ENCODE peak calls at places on chromosomes 16 and 17, in nine cellular contexts. D, F, Q, A, N, Y, G, E and V are unnamed samples.

GRCh38 chr16:86334062-86334461 is 176.3 kb upstream of the FOXF1 start:
- DNase-seq in D (no peak), Q (no peak), N (no peak), Y (no peak), A (no peak), F (no peak), E (no peak), G (no peak), V (no peak)

GRCh38 chr16:87160218-87160617 is 157.0 kb downstream of the C16orf95 start:
- DNase-seq in E (no peak), Y (peak), F (no peak), A (no peak), G (peak), Q (no peak), D (no peak), N (peak), V (no peak)

GRCh38 chr16:29816694-29817441 is 916 bp downstream of the PAGR1 start:
- DNase-seq in A (no peak), G (peak), Q (no peak), N (peak), F (peak), Y (peak), D (peak), E (peak), V (no peak)

GRCh38 chr17:79792371-79792871 is 4.5 kb downstream of the CBX8 start:
- DNase-seq in Y (no peak), F (no peak), N (no peak), Q (no peak), G (no peak), A (no peak), D (no peak), E (no peak), V (no peak)

GRCh38 chr17:66966529-66967418 is 2.3 kb downstream of the CACNG4 start:
- DNase-seq in G (no peak), N (no peak), Y (no peak), D (no peak), E (no peak), Q (no peak), A (no peak), F (no peak), V (no peak)

GRCh38 chr17:66945451-66945850 is 19.1 kb upstream of the CACNG4 start:
- DNase-seq in Q (no peak), G (no peak), F (no peak), Y (peak), A (no peak), N (peak), D (no peak), E (no peak), V (no peak)

GRCh38 chr16:84383106-84383505 is 14.8 kb downstream of the ATP2C2 start:
- DNase-seq in D (no peak), F (no peak), E (no peak), Q (no peak), G (no peak), N (no peak), A (no peak), Y (no peak), V (no peak)

GRCh38 chr17:31061678-31062077 is 33.1 kb upstream of the NF1 start:
- DNase-seq in G (no peak), E (no peak), Q (no peak), N (no peak), D (no peak), A (no peak), Y (no peak), F (no peak), V (no peak)

GRCh38 chr17:36940313-36941264 is 3.3 kb downstream of the LHX1 start:
- DNase-seq in A (no peak), Q (no peak), Y (no peak), E (no peak), N (no peak), F (no peak), D (no peak), G (no peak), V (no peak)

GRCh38 chr17:73628642-73629552 is 15.3 kb downstream of the SDK2 start:
- DNase-seq in Y (no peak), N (no peak), F (no peak), G (no peak), A (no peak), Q (no peak), D (no peak), E (no peak), V (no peak)

GRCh38 chr17:42682400-42683384 is at the start of gene CNTNAP1:
- DNase-seq in E (peak), A (no peak), D (no peak), N (peak), F (peak), Q (no peak), Y (peak), G (peak), V (no peak)

GRCh38 chr17:37240381-37240780 is 135.4 kb upstream of the C17orf78 start:
- DNase-seq in D (no peak), Q (no peak), G (no peak), N (no peak), E (no peak), F (no peak), A (no peak), Y (no peak), V (no peak)

GRCh38 chr17:27256225-27257030 is 37.5 kb upstream of the WSB1 start:
- DNase-seq in Q (no peak), G (peak), F (no peak), N (peak), D (no peak), A (peak), E (no peak), Y (peak), V (no peak)

GRCh38 chr16:87328846-87329245 is 11.7 kb upstream of the C16orf95 start:
- DNase-seq in N (no peak), F (no peak), Q (no peak), E (no peak), D (no peak), G (no peak), A (no peak), Y (no peak), V (no peak)

GRCh38 chr17:39576187-39576586 is 31.5 kb downstream of the NEUROD2 start:
- DNase-seq in G (peak), F (no peak), A (no peak), N (no peak), Q (no peak), E (no peak), D (no peak), Y (peak), V (no peak)

GRCh38 chr17:72699566-72699965 is 392.9 kb downstream of the SLC39A11 start:
- DNase-seq in A (no peak), G (peak), Y (peak), E (no peak), D (no peak), F (no peak), N (no peak), Q (no peak), V (no peak)

GRCh38 chr17:67605259-67605912 is 112.3 kb upstream of the NOL11 start:
- DNase-seq in N (peak), G (peak), A (peak), Y (peak), D (no peak), E (no peak), Q (no peak), F (peak), V (no peak)

GRCh38 chr17:8953152-8953885 is 12.2 kb downstream of the PIK3R5 start:
- DNase-seq in D (no peak), Y (no peak), N (no peak), Q (no peak), F (no peak), E (no peak), A (no peak), G (no peak), V (no peak)

GRCh38 chr17:35086931-35087573 is 23.5 kb upstream of the RFFL start:
- DNase-seq in E (no peak), G (peak), F (no peak), Q (no peak), A (no peak), N (no peak), Y (no peak), D (no peak), V (no peak)
- H3K4me3 ChIP-seq in E (no peak), G (no peak), F (no peak), Q (peak), A (no peak), N (peak), Y (no peak), D (peak), V (peak)

GRCh38 chr17:7705269-7706255 is 560 bp downstream of the EFNB3 start:
- DNase-seq in G (no peak), E (no peak), Q (no peak), Y (no peak), F (no peak), N (no peak), D (no peak), A (no peak), V (no peak)
- H3K4me3 ChIP-seq in G (peak), E (no peak), Q (peak), Y (peak), F (peak), N (no peak), D (peak), A (peak), V (no peak)

GRCh38 chr17:76023900-76024237 is 3.2 kb downstream of the EVPL start:
- DNase-seq in D (no peak), A (no peak), Y (no peak), E (no peak), G (no peak), N (no peak), F (no peak), Q (no peak), V (no peak)

GRCh38 chr17:76025294-76025693 is 1.8 kb downstream of the EVPL start:
- DNase-seq in D (no peak), A (no peak), N (no peak), G (no peak), F (no peak), E (no peak), Y (no peak), Q (no peak), V (no peak)

GRCh38 chr17:76024353-76024752 is 2.8 kb downstream of the EVPL start:
- DNase-seq in D (no peak), F (no peak), A (no peak), G (no peak), Q (no peak), Y (no peak), E (no peak), N (no peak), V (no peak)

GRCh38 chr17:76027159-76027839 is at the start of gene EVPL:
- DNase-seq in D (no peak), Q (no peak), F (no peak), A (no peak), E (peak), G (no peak), N (no peak), Y (no peak), V (no peak)

DNA sequence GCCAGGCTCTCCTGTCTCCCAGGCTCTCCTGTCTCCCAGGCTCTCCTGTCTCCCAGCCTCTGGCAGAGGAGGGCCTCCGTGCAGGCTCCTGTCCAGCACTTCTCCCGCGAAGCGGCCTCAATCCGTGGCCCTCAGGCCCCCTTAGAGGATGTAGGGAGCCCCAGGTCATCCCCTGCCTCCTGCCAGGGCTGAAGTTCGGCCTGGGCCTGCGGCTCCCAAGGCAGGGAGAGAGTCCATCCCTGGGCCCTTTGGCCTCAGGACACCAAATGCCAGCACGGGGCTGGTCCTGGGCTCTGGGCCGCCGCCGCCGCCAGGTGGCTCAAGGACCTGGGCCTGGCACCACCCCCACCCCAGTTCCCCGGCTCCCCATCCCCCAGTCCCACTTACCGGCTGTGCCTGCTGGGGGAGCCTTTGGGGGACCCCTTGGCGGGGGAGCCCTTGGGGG is 370 bp downstream of the EVPL start:
- DNase-seq in N (no peak), E (no peak), F (no peak), D (no peak), G (no peak), Q (no peak), Y (no peak), A (no peak), V (no peak)
- H3K4me3 ChIP-seq in N (no peak), E (no peak), F (no peak), D (no peak), G (no peak), Q (no peak), Y (no peak), A (no peak), V (no peak)

DNA sequence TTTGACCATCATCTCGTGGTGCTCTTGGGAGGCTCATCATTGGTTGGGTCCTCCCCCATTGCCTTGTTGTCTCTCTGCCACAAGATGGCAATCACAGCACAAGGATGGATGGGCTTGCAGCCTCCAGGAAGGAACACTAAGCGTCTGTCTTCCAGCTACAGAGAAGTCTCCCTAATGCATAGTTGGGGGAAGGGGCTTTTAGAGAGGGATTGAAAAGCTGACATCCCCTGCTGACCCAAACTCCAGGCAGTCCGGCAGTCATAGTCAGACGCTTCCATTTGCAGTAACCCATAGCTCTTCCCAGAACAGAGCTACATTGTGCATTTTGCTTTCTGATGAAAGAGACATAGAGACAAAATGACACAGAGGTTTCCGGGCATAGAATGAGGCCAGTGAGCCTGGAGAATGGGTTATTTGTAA is 111.4 kb downstream of the UTP18 start:
- DNase-seq in G (peak), F (no peak), Y (peak), A (peak), N (peak), Q (peak), D (no peak), E (peak), V (peak)
- H3K4me3 ChIP-seq in G (no peak), F (no peak), Y (no peak), A (no peak), N (no peak), Q (no peak), D (no peak), E (no peak), V (peak)

DNA sequence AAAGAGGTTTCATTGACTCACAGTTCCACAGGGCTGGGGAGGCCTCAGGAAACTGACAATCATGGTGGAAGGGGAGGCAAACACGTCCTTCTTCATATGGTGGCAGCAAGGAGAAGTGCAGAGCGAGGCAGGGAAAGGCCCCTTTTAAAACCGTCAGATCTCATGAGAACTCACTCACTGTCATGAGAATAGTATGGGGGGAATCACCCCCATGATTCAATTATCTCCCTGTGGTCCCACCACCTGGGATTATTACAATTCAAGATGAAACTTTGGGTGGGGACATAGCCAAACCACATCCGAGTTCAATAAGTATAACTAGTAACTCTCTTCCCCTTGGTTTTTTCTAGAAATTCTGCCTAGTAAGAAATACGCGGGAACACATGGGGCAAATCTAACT is 94.9 kb downstream of the AXIN2 start:
- DNase-seq in A (no peak), E (no peak), D (no peak), N (no peak), Q (no peak), G (no peak), F (no peak), Y (no peak), V (no peak)
- H3K4me3 ChIP-seq in A (no peak), E (no peak), D (no peak), N (no peak), Q (no peak), G (no peak), F (no peak), Y (no peak), V (no peak)

GRCh38 chr16:57805176-57805575 is 2.9 kb upstream of the KIFC3 start:
- DNase-seq in D (no peak), E (no peak), A (no peak), Q (no peak), N (no peak), Y (no peak), F (peak), G (no peak), V (no peak)

GRCh38 chr16:57802635-57803412 is 533 bp upstream of the KIFC3 start:
- DNase-seq in Y (no peak), A (no peak), N (peak), F (peak), D (no peak), E (no peak), G (peak), Q (no peak), V (no peak)

GRCh38 chr16:57804111-57804837 is 2.0 kb upstream of the KIFC3 start:
- DNase-seq in N (no peak), D (no peak), G (no peak), Q (no peak), A (no peak), E (no peak), F (no peak), Y (no peak), V (no peak)

GRCh38 chr16:57801856-57802634 is at the start of gene KIFC3:
- DNase-seq in Y (peak), F (peak), G (peak), D (peak), Q (peak), N (peak), A (no peak), E (peak), V (no peak)

DNA sequence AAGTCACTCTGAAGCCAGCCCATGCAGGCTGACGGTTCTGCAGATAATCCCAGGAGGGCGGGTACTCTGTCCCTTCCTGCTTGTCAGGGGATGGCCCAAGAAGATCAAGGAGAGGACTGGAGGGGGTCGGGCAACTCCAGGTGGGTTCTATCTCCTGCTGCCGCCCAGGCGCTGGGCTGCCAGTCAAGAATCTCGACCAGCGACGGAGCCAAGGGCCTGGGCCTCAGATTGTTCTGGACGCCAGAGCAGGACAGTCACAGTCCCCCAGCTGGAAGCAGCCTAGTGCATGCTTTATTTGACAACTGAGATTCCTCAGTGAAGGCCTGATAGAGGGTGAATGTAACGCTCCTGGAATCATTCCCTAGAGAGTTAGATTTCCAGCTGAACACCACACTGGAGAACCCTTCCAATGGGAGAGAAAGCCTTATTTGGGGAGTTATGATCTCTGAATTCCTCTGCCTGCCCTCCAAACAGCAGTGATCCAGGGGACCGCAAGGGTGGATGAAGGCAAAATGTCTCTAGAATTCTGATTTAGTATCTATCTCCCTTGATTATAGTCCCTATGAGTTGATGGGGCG is 1.2 kb upstream of the KIFC3 start:
- DNase-seq in A (no peak), Y (peak), Q (no peak), N (no peak), G (no peak), D (no peak), F (no peak), E (no peak), V (no peak)
- H3K4me3 ChIP-seq in A (no peak), Y (no peak), Q (no peak), N (no peak), G (no peak), D (no peak), F (no peak), E (no peak), V (no peak)

GRCh38 chr16:75760018-75760519 is 33.8 kb upstream of the CPHXL start:
- DNase-seq in Q (no peak), E (no peak), D (no peak), F (no peak), Y (no peak), N (no peak), A (no peak), G (no peak), V (no peak)

GRCh38 chr16:75758215-75758614 is 31.9 kb upstream of the CPHXL start:
- DNase-seq in Q (no peak), N (peak), G (peak), Y (peak), D (no peak), E (no peak), A (no peak), F (no peak), V (no peak)

GRCh38 chr16:75750516-75750915 is 24.2 kb upstream of the CPHXL start:
- DNase-seq in F (no peak), G (no peak), N (no peak), Q (no peak), D (no peak), A (no peak), E (no peak), Y (no peak), V (no peak)

DNA sequence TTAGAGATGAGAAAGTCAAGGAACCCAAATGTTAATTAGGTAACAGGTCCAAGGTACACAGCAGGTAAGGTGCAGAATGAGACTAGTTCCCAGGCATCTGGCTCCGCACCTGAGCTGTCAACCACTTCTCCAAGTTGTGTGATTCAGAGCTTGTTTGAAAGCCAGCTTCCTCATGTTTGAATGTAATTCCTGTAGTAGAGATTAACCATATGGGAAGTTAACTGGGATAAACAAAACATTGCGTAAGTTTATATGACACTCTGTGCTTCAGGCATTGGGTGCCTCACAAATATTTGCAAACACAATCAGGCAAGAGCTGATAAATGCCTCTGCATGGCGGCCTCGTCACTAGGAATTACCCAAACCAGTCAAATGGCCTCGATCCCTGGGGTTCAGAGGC is 27.8 kb upstream of the CPHXL start:
- DNase-seq in N (peak), Y (peak), D (no peak), G (peak), A (no peak), Q (no peak), F (no peak), E (peak), V (no peak)
- H3K4me3 ChIP-seq in N (no peak), Y (no peak), D (no peak), G (no peak), A (no peak), Q (no peak), F (no peak), E (no peak), V (no peak)